ENCODE peak calls at places on chromosome 11, in seven cellular contexts. V is spleen, N is IMR-90, C is astrocyte of the spinal cord, Q is astrocyte of the cerebellum, U is heart right ventricle, J is BJ. G is an unnamed sample.
A peak's percentile ranks its signal among the peaks of the same experiment; 100 is the strongest.

GRCh38 chr11:9774109-9774508 is 110.2 kb downstream of the SWAP70 start:
- DNase-seq in V (no peak), N (no peak), C (no peak), Q (no peak), U (no peak), J (no peak), G (no peak)

GRCh38 chr11:126547161-126547560 is 191.7 kb downstream of the ST3GAL4 start:
- DNase-seq in V (no peak), N (peak; percentile 89), C (peak; percentile 86), Q (peak; percentile 88), U (no peak), J (peak; percentile 79), G (peak; percentile 4)

GRCh38 chr11:94775576-94776327 is 7.6 kb downstream of the AMOTL1 start:
- DNase-seq in V (no peak), N (no peak), C (no peak), Q (no peak), U (no peak), J (no peak), G (no peak)

GRCh38 chr11:8566613-8567210 is 27.3 kb downstream of the STK33 start:
- DNase-seq in V (no peak), N (peak; percentile 48), C (peak; percentile 68), Q (peak; percentile 36), U (no peak), J (no peak), G (peak; percentile 16)

GRCh38 chr11:91231226-91231625 is 993.4 kb upstream of the FAT3 start:
- DNase-seq in V (no peak), N (no peak), C (no peak), Q (no peak), U (peak; percentile 18), J (no peak), G (no peak)

GRCh38 chr11:96990934-96991333 is 601.1 kb downstream of the JRKL start:
- DNase-seq in V (no peak), N (no peak), C (no peak), Q (no peak), U (no peak), J (no peak), G (no peak)

GRCh38 chr11:35352107-35352888 is 67.1 kb downstream of the SLC1A2 start:
- DNase-seq in V (no peak), N (peak; percentile 84), C (peak; percentile 75), Q (peak; percentile 24), U (peak; percentile 54), J (no peak), G (no peak)

GRCh38 chr11:66011785-66012303 is at the start of gene CST6:
- DNase-seq in V (no peak), N (no peak), C (no peak), Q (no peak), U (no peak), J (no peak), G (no peak)

GRCh38 chr11:64969209-64969608 is 2.7 kb downstream of the MAJIN start:
- DNase-seq in V (no peak), N (peak; percentile 81), C (peak; percentile 29), Q (no peak), U (no peak), J (no peak), G (no peak)

GRCh38 chr11:69744435-69744834 is 30.7 kb downstream of the FGF4 start:
- DNase-seq in V (no peak), N (peak; percentile 78), C (peak; percentile 71), Q (peak; percentile 73), U (no peak), J (peak; percentile 6), G (peak; percentile 82)

GRCh38 chr11:75270896-75271415 is 30.4 kb downstream of the TPBGL start:
- DNase-seq in V (peak; percentile 56), N (peak; percentile 27), C (no peak), Q (no peak), U (no peak), J (no peak), G (no peak)
- TF ChIP-seq CTCF in V (peak; percentile 17), N (peak; percentile 40), C (peak; percentile 53), Q (peak; percentile 53), U (no peak), J (peak; percentile 27), G (peak; percentile 64)

DNA sequence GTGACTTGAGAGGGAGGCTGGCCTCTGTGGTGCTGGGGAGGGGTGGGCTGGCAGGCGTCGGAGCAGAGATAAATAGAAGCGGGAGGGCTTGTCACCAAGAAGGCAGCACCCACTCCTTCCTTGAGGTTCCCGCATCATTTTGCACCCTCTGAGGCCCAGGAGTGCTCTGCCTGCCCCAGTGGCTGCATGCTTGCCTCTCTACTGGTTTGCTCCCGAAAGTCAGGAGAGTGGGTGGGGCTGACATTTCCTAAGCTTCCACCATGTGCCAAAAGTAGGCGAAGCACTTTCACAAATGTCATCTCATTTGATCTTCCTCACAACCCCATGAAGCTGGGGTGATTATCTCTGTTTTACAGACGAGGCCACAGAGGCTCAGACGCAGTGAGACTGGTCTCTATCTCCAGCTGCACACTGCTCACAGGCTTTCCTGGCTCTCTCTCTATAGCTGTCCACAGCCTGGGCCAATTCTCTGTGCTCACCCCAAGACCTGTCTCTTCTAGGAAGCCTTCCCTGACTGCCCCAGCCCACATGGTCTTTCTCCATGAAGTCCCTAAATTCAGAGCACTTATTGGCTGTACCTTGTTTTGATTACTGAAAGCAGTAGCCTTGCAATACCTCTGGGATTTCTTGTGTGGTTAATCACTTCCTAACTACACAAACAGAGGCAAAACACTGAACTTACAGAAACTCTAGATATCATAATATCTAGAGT is 2.6 kb upstream of the UCP3 start:
- DNase-seq in V (no peak), N (peak; percentile 38), C (peak; percentile 14), Q (no peak), U (no peak), J (no peak), G (no peak)
- H3K4me3 ChIP-seq in V (no peak overlapping the region), N (no peak overlapping the region), C (no peak overlapping the region), Q (no peak overlapping the region), U (no peak overlapping the region), J (no peak overlapping the region), G (no peak overlapping the region)

GRCh38 chr11:46383974-46384701 is 2.7 kb downstream of the MDK start:
- DNase-seq in V (no peak), N (no peak), C (no peak), Q (no peak), U (no peak), J (no peak), G (no peak)

GRCh38 chr11:46385169-46386004 is 3.9 kb downstream of the MDK start:
- DNase-seq in V (peak; percentile 75), N (no peak), C (no peak), Q (no peak), U (no peak), J (no peak), G (no peak)

GRCh38 chr11:46386674-46387073 is 4.9 kb downstream of the CHRM4 start:
- DNase-seq in V (peak; percentile 58), N (peak; percentile 51), C (no peak), Q (no peak), U (no peak), J (no peak), G (no peak)

GRCh38 chr11:46387456-46387855 is 4.1 kb downstream of the CHRM4 start:
- DNase-seq in V (no peak), N (no peak), C (no peak), Q (no peak), U (no peak), J (no peak), G (no peak)

DNA sequence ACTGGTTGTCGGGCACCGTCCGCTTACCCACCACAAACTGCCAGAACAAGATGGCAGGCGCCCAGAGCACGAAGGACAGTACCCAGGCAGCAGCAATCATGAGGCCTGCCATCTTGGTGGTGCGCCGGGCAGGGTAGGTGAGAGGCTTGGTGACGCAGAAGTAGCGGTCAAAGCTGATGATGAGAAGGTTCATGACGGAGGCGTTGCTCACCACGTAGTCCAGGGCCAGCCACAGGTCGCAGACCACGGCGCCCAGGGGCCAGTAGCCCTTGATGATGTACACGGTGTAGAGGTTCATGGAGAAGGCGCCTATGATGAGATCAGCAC is 4.5 kb downstream of the MDK start:
- DNase-seq in V (no peak), N (no peak), C (no peak), Q (no peak), U (no peak), J (no peak), G (no peak)
- TF ChIP-seq CTCF in V (no peak), N (no peak), C (no peak), Q (no peak), U (no peak), J (no peak), G (no peak)

GRCh38 chr11:119420631-119421030 is 2.3 kb downstream of the THY1 start:
- DNase-seq in V (no peak), N (no peak), C (no peak), Q (no peak), U (no peak), J (no peak), G (no peak)
- H3K4me3 ChIP-seq in V (no peak overlapping the region), N (peak overlapping the region; percentile 22), C (no peak overlapping the region), Q (peak overlapping the region; percentile 81), U (no peak overlapping the region), J (peak overlapping the region; percentile 85), G (no peak overlapping the region)

GRCh38 chr11:62771144-62772021 is at the start of gene TAF6L:
- DNase-seq in V (peak; percentile 97), N (peak; percentile 95), C (peak; percentile 98), Q (peak; percentile 91), U (peak; percentile 99), J (peak; percentile 80), G (peak; percentile 70)

GRCh38 chr11:62770778-62771143 is 435 bp upstream of the TAF6L start:
- DNase-seq in V (peak; percentile 81), N (no peak), C (no peak), Q (no peak), U (no peak), J (no peak), G (no peak)

GRCh38 chr11:62777389-62777788 is 6.2 kb downstream of the TAF6L start:
- DNase-seq in V (no peak), N (no peak), C (no peak), Q (no peak), U (no peak), J (no peak), G (no peak)

GRCh38 chr11:62775646-62776045 is 4.5 kb downstream of the TAF6L start:
- DNase-seq in V (no peak), N (no peak), C (no peak), Q (no peak), U (no peak), J (no peak), G (no peak)

GRCh38 chr11:62774407-62774806 is 3.2 kb downstream of the TAF6L start:
- DNase-seq in V (no peak), N (no peak), C (no peak), Q (no peak), U (no peak), J (no peak), G (no peak)
- TF ChIP-seq CTCF in V (no peak), N (no peak), C (no peak), Q (no peak), U (no peak), J (no peak), G (no peak)

G was measured in epithelial cell of proximal tubule.